ENCODE peak calls at places on chromosomes 16 and 17, in seven cellular contexts. Q, R, S, U, D, Z and H are unnamed samples.

GRCh38 chr16:70522216-70523000 is 946 bp downstream of the COG4 start:
- DNase-seq in Q (no peak), R (no peak), S (no peak), U (no peak), D (no peak), Z (no peak), H (no peak)

GRCh38 chr17:67238976-67239375 is 6.0 kb downstream of the HELZ start:
- DNase-seq in Q (no peak), R (no peak), S (no peak), U (no peak), D (no peak), Z (no peak), H (no peak)

GRCh38 chr17:48547839-48548686 is 3.2 kb upstream of the HOXB2 start:
- DNase-seq in Q (no peak), R (no peak), S (no peak), U (no peak), D (no peak), Z (no peak), H (no peak)

GRCh38 chr17:33522623-33523022 is 229.5 kb upstream of the ASIC2 start:
- DNase-seq in Q (no peak), R (no peak), S (no peak), U (no peak), D (no peak), Z (no peak), H (no peak)

GRCh38 chr16:71883193-71883848 is 661 bp downstream of the ZNF821 start:
- DNase-seq in Q (no peak), R (no peak), S (peak), U (peak), D (peak), Z (peak), H (no peak)

GRCh38 chr17:39213852-39214251 is 11.9 kb downstream of the STAC2 start:
- DNase-seq in Q (peak), R (no peak), S (no peak), U (no peak), D (no peak), Z (no peak), H (no peak)

GRCh38 chr16:13936596-13937081 is 16.7 kb downstream of the ERCC4 start:
- DNase-seq in Q (peak), R (no peak), S (no peak), U (peak), D (no peak), Z (peak), H (no peak)

GRCh38 chr17:27442702-27443101 is 13.5 kb upstream of the KSR1 start:
- DNase-seq in Q (no peak), R (no peak), S (no peak), U (no peak), D (no peak), Z (no peak), H (no peak)

GRCh38 chr16:23354246-23354645 is 52.1 kb downstream of the SCNN1B start:
- DNase-seq in Q (no peak), R (no peak), S (no peak), U (no peak), D (no peak), Z (no peak), H (no peak)

GRCh38 chr16:12474794-12475410 is 328.8 kb downstream of the CPPED1 start:
- DNase-seq in Q (no peak), R (no peak), S (no peak), U (no peak), D (no peak), Z (no peak), H (no peak)

GRCh38 chr16:79564594-79565210 is 35.8 kb downstream of the MAF start:
- DNase-seq in Q (no peak), R (no peak), S (no peak), U (no peak), D (no peak), Z (no peak), H (no peak)

GRCh38 chr16:4846503-4846900 is 586 bp downstream of the GLYR1 start:
- DNase-seq in Q (no peak), R (peak), S (peak), U (peak), D (peak), Z (peak), H (no peak)

GRCh38 chr16:82874251-82874650 is 247.5 kb downstream of the CDH13 start:
- DNase-seq in Q (no peak), R (no peak), S (no peak), U (no peak), D (peak), Z (no peak), H (no peak)

GRCh38 chr17:56269509-56269908 is 116.2 kb downstream of the ANKFN1 start:
- DNase-seq in Q (no peak), R (no peak), S (no peak), U (no peak), D (no peak), Z (no peak), H (no peak)

GRCh38 chr17:43830510-43831145 is 2.3 kb downstream of the MPP3 start:
- DNase-seq in Q (no peak), R (no peak), S (no peak), U (no peak), D (no peak), Z (no peak), H (no peak)

GRCh38 chr17:68600123-68600880 is 865 bp downstream of the FAM20A start:
- DNase-seq in Q (peak), R (no peak), S (peak), U (no peak), D (peak), Z (peak), H (no peak)

GRCh38 chr17:39404542-39405378 is 3.3 kb upstream of the FBXL20 start:
- DNase-seq in Q (peak), R (no peak), S (no peak), U (no peak), D (no peak), Z (no peak), H (no peak)

GRCh38 chr17:62064029-62064790 is 868 bp downstream of the MED13 start:
- DNase-seq in Q (peak), R (no peak), S (no peak), U (peak), D (no peak), Z (peak), H (no peak)

GRCh38 chr16:8644513-8645140 is 23.1 kb downstream of the METTL22 start:
- DNase-seq in Q (no peak), R (no peak), S (no peak), U (no peak), D (peak), Z (peak), H (no peak)

GRCh38 chr17:78717431-78717980 is 64.6 kb downstream of the CYTH1 start:
- DNase-seq in Q (peak), R (no peak), S (peak), U (peak), D (no peak), Z (peak), H (no peak)

GRCh38 chr16:47884131-47884725 is 271.6 kb downstream of the ABCC12 start:
- DNase-seq in Q (no peak), R (no peak), S (no peak), U (no peak), D (no peak), Z (no peak), H (no peak)

GRCh38 chr16:18931756-18932155 is 5.5 kb upstream of the SMG1 start:
- DNase-seq in Q (no peak), R (no peak), S (no peak), U (no peak), D (peak), Z (peak), H (no peak)

GRCh38 chr17:49180303-49180702 is 30.1 kb downstream of the GNGT2 start:
- DNase-seq in Q (peak), R (peak), S (peak), U (peak), D (peak), Z (peak), H (no peak)

GRCh38 chr17:80243526-80244433 is 16.9 kb upstream of the RNF213 start:
- DNase-seq in Q (no peak), R (no peak), S (no peak), U (no peak), D (no peak), Z (no peak), H (no peak)

GRCh38 chr17:2043785-2044184 is 2.0 kb downstream of the OVCA2 start:
- DNase-seq in Q (peak), R (no peak), S (no peak), U (no peak), D (no peak), Z (no peak), H (no peak)

GRCh38 chr16:74987027-74987681 is 2.2 kb upstream of the WDR59 start:
- DNase-seq in Q (no peak), R (no peak), S (no peak), U (no peak), D (no peak), Z (no peak), H (no peak)

GRCh38 chr16:74990832-74991231 is 5.9 kb upstream of the WDR59 start:
- DNase-seq in Q (no peak), R (no peak), S (no peak), U (no peak), D (no peak), Z (no peak), H (no peak)

GRCh38 chr16:74995986-74996385 is 2.8 kb upstream of the ZNRF1 start:
- DNase-seq in Q (no peak), R (no peak), S (no peak), U (no peak), D (no peak), Z (no peak), H (no peak)

GRCh38 chr16:74991268-74991592 is 6.3 kb upstream of the WDR59 start:
- DNase-seq in Q (no peak), R (no peak), S (no peak), U (no peak), D (no peak), Z (no peak), H (no peak)

GRCh38 chr16:74991593-74992403 is 6.9 kb upstream of the WDR59 start:
- DNase-seq in Q (no peak), R (no peak), S (no peak), U (no peak), D (no peak), Z (peak), H (no peak)
- TF ChIP-seq POLR2A in Q (no peak), R (no peak), S (no peak), U (no peak), D (no peak), Z (no peak), H (no peak)

GRCh38 chr17:11241611-11242226 is 706 bp downstream of the SHISA6 start:
- DNase-seq in Q (no peak), R (peak), S (peak), U (peak), D (no peak), Z (peak), H (no peak)

GRCh38 chr17:11238710-11239109 is 2.3 kb upstream of the SHISA6 start:
- DNase-seq in Q (no peak), R (no peak), S (no peak), U (peak), D (no peak), Z (no peak), H (no peak)

GRCh38 chr17:11239379-11239970 is 1.5 kb upstream of the SHISA6 start:
- DNase-seq in Q (no peak), R (no peak), S (no peak), U (no peak), D (no peak), Z (no peak), H (no peak)

GRCh38 chr17:11240841-11241610 is at the start of gene SHISA6:
- DNase-seq in Q (no peak), R (no peak), S (no peak), U (peak), D (no peak), Z (no peak), H (no peak)

DNA sequence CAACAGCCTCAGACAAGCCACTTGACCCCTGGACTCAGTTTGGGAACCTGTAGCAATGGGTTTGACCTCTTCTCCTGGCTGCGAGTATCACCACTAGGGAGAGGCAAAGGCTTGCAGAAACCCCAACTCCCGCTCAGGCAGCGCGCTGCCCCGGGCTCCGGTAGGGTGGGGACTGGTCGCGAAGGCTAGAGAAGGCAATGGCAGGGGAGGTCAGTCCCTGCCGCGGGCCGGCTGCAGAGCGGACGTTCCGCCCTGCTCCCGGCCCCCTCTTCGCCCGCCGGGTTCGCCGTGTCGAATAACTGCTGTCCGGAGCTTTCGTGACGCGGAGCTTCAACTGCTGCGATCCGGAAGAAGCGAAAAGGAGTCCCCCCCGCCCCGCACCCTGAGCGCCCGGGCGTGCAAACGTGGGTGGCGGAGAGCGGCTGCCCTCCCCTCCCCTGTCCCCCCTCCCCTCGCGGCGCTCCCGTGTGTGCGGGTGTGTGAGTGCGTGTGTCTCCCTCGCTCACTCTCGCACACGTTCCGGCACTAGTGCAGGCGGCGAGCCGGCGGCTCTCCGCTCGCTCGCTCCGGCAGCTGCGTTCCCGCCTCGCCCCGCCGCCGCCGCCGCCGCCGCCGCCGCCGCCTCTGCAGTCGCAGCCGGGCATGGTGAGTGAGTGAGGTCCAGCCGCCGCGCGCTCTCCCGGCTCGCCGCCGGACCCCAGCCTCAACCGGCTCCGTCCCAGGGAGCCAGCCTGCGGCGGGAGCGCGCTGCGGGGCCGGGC is 792 bp upstream of the SHISA6 start:
- DNase-seq in Q (no peak), R (no peak), S (peak), U (peak), D (no peak), Z (no peak), H (no peak)
- TF ChIP-seq CTCF in Q (no peak), R (no peak), S (no peak), U (peak), D (no peak), Z (no peak), H (no peak)

DNA sequence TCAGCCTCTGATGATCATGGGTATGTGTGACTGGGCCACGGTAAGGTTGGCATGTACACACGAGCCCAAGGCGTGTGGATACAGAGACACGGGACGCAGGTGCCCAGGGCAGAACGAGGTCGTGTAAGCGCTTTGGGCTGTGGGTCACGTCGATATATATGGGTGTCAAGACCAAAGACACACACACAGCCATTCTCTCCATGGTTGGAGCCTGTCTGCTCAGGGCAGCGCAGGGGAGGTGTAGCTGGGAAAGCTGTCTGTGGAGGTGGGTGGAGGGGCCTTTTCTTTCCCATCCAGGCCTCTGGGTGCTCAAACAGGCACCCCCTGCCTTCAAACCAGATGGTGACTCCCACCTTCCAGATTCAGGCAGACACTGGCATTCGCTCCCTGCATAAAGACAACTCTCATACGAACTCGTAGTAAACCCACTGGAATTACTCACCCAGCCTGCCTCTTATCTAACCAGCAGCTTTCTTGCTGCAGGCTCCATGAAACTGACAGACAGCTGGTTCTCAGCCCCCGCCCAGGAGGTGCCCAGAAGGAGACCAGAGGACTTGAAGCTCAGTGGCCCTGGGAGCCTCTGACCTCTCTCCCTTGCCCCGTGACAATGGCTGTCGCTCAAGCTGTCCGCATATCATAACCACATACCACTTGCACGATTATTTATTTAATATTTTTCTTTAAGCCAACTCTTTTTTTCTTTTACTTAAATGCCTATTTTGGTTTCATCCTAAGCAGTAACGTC is 237.1 kb downstream of the KATNIP start:
- DNase-seq in Q (no peak), R (no peak), S (no peak), U (no peak), D (no peak), Z (no peak), H (no peak)
- TF ChIP-seq POLR2A in Q (no peak), R (no peak), S (no peak), U (no peak), D (no peak), Z (no peak), H (no peak)

GRCh38 chr16:87809150-87809902 is 43.5 kb upstream of the KLHDC4 start:
- DNase-seq in Q (no peak), R (no peak), S (peak), U (no peak), D (no peak), Z (no peak), H (no peak)

GRCh38 chr16:87812200-87812656 is 46.4 kb upstream of the KLHDC4 start:
- DNase-seq in Q (no peak), R (no peak), S (no peak), U (no peak), D (no peak), Z (peak), H (no peak)

GRCh38 chr16:87806246-87806607 is 40.4 kb upstream of the KLHDC4 start:
- DNase-seq in Q (no peak), R (no peak), S (peak), U (no peak), D (no peak), Z (no peak), H (no peak)

GRCh38 chr16:87806608-87807546 is 41.1 kb upstream of the KLHDC4 start:
- DNase-seq in Q (peak), R (peak), S (peak), U (peak), D (peak), Z (peak), H (peak)

GRCh38 chr16:87808108-87808507 is 42.3 kb upstream of the KLHDC4 start:
- DNase-seq in Q (no peak), R (no peak), S (no peak), U (no peak), D (no peak), Z (no peak), H (no peak)
- TF ChIP-seq CTCF in Q (no peak), R (no peak), S (no peak), U (no peak), D (no peak), Z (no peak), H (no peak)

GRCh38 chr16:3022697-3023414 is 886 bp downstream of the HCFC1R1 start:
- DNase-seq in Q (no peak), R (no peak), S (no peak), U (no peak), D (peak), Z (peak), H (no peak)
- TF ChIP-seq POLR2A in Q (peak), R (no peak), S (no peak), U (no peak), D (no peak), Z (peak), H (no peak)

GRCh38 chr16:1145383-1146100 is 7.4 kb upstream of the CACNA1H start:
- DNase-seq in Q (no peak), R (no peak), S (no peak), U (no peak), D (no peak), Z (no peak), H (no peak)
- TF ChIP-seq CTCF in Q (no peak), R (no peak), S (no peak), U (no peak), D (no peak), Z (no peak), H (no peak)

DNA sequence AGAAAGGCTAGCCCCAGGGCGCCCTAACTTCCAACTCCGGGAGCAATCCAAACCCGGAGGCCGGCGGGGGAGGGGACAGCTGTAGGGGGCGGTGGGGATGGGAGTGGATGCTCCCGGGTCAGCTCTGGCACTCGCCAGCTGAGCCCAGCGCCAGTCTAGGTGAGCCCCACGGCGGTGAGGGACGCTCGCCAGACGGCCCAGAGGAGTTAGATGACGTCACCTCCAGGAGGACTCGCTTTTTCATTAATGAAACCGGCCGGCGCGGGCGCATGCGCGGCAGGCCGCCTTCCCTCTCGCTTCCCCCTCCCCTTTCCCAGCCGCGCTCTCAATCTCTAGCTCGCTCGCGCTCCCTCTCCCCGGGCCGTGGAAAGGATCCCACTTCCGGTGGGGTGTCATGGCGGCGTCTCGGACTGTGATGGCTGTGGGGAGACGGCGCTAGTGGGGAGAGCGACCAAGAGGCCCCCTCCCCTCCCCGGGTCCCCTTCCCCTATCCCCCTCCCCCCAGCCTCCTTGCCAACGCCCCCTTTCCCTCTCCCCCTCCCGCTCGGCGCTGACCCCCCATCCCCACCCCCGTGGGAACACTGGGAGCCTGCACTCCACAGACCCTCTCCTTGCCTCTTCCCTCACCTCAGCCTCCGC is at the start of gene NF1:
- DNase-seq in Q (peak), R (peak), S (peak), U (peak), D (peak), Z (peak), H (peak)
- TF ChIP-seq POLR2A in Q (peak), R (no peak), S (peak), U (peak), D (no peak), Z (peak), H (peak)

DNA sequence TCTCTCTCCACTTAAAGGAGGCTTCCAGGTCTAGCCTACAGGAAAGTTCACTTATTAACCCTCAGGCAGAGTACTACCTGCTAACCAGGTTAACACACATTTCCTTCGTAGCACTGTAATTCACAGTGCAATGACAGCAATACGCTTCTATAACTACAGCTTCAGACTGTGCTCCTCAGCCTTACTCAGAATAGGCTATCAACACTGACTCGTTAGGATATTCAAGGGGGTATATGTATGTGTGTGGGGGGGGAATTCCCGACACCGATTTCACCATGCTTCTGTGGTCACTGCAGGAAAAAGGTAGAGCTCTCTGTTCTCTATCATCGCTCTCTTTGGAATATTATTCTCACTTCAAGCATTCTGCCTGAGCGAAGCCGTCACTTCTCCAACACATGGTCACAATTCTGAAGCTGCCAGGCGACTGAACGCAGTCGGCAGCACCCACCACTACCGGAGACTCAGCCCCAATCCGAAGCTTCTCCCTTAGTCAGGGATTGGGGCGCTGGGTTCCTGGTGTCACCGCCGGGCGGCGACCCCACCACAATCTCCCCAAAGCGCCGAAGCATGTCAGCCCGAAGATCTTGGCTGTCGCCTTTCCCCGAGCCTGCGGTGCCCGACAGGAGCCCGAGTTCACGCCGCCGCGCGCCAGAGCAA is 599 bp downstream of the GGA3 start:
- DNase-seq in Q (no peak), R (no peak), S (no peak), U (no peak), D (no peak), Z (no peak), H (no peak)
- TF ChIP-seq CTCF in Q (peak), R (no peak), S (no peak), U (no peak), D (peak), Z (no peak), H (no peak)